ENCODE peak calls at places on chromosomes 16 and 17, in nine cellular contexts. B, D, F, L, E, A, S, V and C are unnamed samples.
A peak's percentile ranks its signal among the peaks of the same experiment; 100 is the strongest.

GRCh38 chr16:17529982-17530760 is 59.4 kb upstream of the XYLT1 start:
- DNase-seq in B (no peak), D (no peak), F (no peak), L (no peak), E (no peak), A (no peak), S (peak; percentile 59), V (no peak), C (no peak)

GRCh38 chr16:21950782-21951521 is 2.2 kb upstream of the UQCRC2 start:
- DNase-seq in B (peak; percentile 29), D (peak; percentile 18), F (peak; percentile 23), L (peak; percentile 33), E (peak; percentile 5), A (no peak), S (peak; percentile 26), V (peak; percentile 41), C (no peak)

GRCh38 chr17:34858941-34859562 is 102.2 kb downstream of the CCT6B start:
- DNase-seq in B (no peak), D (no peak), F (peak; percentile 11), L (no peak), E (peak; percentile 15), A (no peak), S (no peak), V (no peak), C (no peak)

GRCh38 chr17:46756061-46756735 is 62.3 kb downstream of the WNT3 start:
- DNase-seq in B (no peak), D (no peak), F (no peak), L (no peak), E (no peak), A (no peak), S (no peak), V (no peak), C (no peak)

GRCh38 chr17:59506907-59507726 is 58.3 kb upstream of the DHX40 start:
- DNase-seq in B (no peak), D (no peak), F (peak; percentile 58), L (no peak), E (peak; percentile 16), A (no peak), S (no peak), V (peak; percentile 74), C (no peak)

GRCh38 chr17:77456271-77456950 is 315.6 kb downstream of the SEC14L1 start:
- DNase-seq in B (no peak), D (no peak), F (no peak), L (no peak), E (no peak), A (no peak), S (no peak), V (no peak), C (no peak)

GRCh38 chr17:9427460-9428315 is 147.9 kb downstream of the STX8 start:
- DNase-seq in B (no peak), D (no peak), F (no peak), L (no peak), E (no peak), A (no peak), S (no peak), V (peak; percentile 7), C (no peak)

GRCh38 chr17:32784113-32784512 is 92.8 kb downstream of the MYO1D start:
- DNase-seq in B (no peak), D (no peak), F (no peak), L (no peak), E (no peak), A (no peak), S (no peak), V (no peak), C (no peak)

GRCh38 chr17:19482571-19482970 is 51.1 kb upstream of the SLC47A1 start:
- DNase-seq in B (no peak), D (no peak), F (no peak), L (no peak), E (no peak), A (no peak), S (no peak), V (peak; percentile 26), C (no peak)

GRCh38 chr17:36849871-36850348 is 87.4 kb upstream of the LHX1 start:
- DNase-seq in B (no peak), D (peak; percentile 40), F (peak; percentile 95), L (peak; percentile 14), E (peak; percentile 89), A (peak; percentile 65), S (peak; percentile 58), V (peak; percentile 53), C (no peak)

GRCh38 chr16:67399218-67399733 is 6.0 kb upstream of the TPPP3 start:
- DNase-seq in B (peak; percentile 52), D (peak; percentile 90), F (no peak), L (no peak), E (peak; percentile 51), A (peak; percentile 47), S (peak; percentile 85), V (peak; percentile 43), C (peak; percentile 90)

GRCh38 chr17:6589266-6589946 is 33.1 kb upstream of the PITPNM3 start:
- DNase-seq in B (no peak), D (no peak), F (no peak), L (no peak), E (no peak), A (no peak), S (no peak), V (no peak), C (no peak)

GRCh38 chr16:54462151-54462651 is 175.6 kb upstream of the IRX3 start:
- DNase-seq in B (no peak), D (no peak), F (no peak), L (no peak), E (peak; percentile 35), A (no peak), S (no peak), V (peak; percentile 66), C (no peak)

GRCh38 chr16:85327731-85328664 is 215.7 kb upstream of the CIBAR2 start:
- DNase-seq in B (peak; percentile 49), D (peak; percentile 96), F (peak; percentile 29), L (peak; percentile 70), E (peak; percentile 78), A (no peak), S (no peak), V (no peak), C (peak; percentile 92)

GRCh38 chr17:45640141-45640850 is 143.8 kb upstream of the CRHR1 start:
- DNase-seq in B (no peak), D (peak; percentile 89), F (peak; percentile 67), L (peak; percentile 79), E (peak; percentile 69), A (peak; percentile 71), S (peak; percentile 73), V (peak; percentile 80), C (peak; percentile 91)

GRCh38 chr16:535446-536405 is 8.2 kb downstream of the CAPN15 start:
- DNase-seq in B (no peak), D (no peak), F (peak; percentile 90), L (no peak), E (peak; percentile 94), A (no peak), S (no peak), V (peak; percentile 89), C (no peak)

GRCh38 chr17:73589096-73589980 is 54.9 kb downstream of the SDK2 start:
- DNase-seq in B (no peak), D (peak; percentile 58), F (no peak), L (no peak), E (peak; percentile 37), A (no peak), S (no peak), V (peak; percentile 38), C (no peak)

GRCh38 chr17:4541328-4542002 is 13.7 kb downstream of the MYBBP1A start:
- DNase-seq in B (peak; percentile 20), D (no peak), F (no peak), L (no peak), E (no peak), A (no peak), S (no peak), V (no peak), C (peak; percentile 13)

GRCh38 chr16:64830653-64831052 is 291.2 kb downstream of the CDH11 start:
- DNase-seq in B (no peak), D (no peak), F (no peak), L (no peak), E (no peak), A (no peak), S (no peak), V (peak; percentile 14), C (no peak)

GRCh38 chr17:2874211-2874686 is 78.0 kb downstream of the RAP1GAP2 start:
- DNase-seq in B (no peak), D (peak; percentile 33), F (no peak), L (no peak), E (no peak), A (no peak), S (no peak), V (no peak), C (peak; percentile 61)

GRCh38 chr16:4376126-4376819 is 4.6 kb downstream of the VASN start:
- DNase-seq in B (peak; percentile 83), D (peak; percentile 4), F (no peak), L (no peak), E (peak; percentile 71), A (no peak), S (no peak), V (peak; percentile 83), C (peak; percentile 13)

GRCh38 chr16:85908444-85908843 is 9.5 kb downstream of the IRF8 start:
- DNase-seq in B (no peak), D (no peak), F (no peak), L (no peak), E (no peak), A (no peak), S (peak; percentile 70), V (no peak), C (no peak)

GRCh38 chr17:48636177-48637018 is 10.2 kb upstream of the HOXB9 start:
- DNase-seq in B (no peak), D (peak; percentile 97), F (no peak), L (peak; percentile 78), E (peak; percentile 89), A (peak; percentile 75), S (peak; percentile 82), V (peak; percentile 77), C (peak; percentile 99)

GRCh38 chr17:66347661-66348604 is 45.5 kb downstream of the PRKCA start:
- DNase-seq in B (no peak), D (no peak), F (peak; percentile 63), L (no peak), E (peak; percentile 69), A (no peak), S (no peak), V (peak; percentile 32), C (no peak)

GRCh38 chr16:5633845-5634440 is 536.3 kb upstream of the EEF2KMT start:
- DNase-seq in B (peak; percentile 17), D (peak; percentile 77), F (peak; percentile 9), L (peak; percentile 51), E (no peak), A (no peak), S (peak; percentile 46), V (no peak), C (no peak)

GRCh38 chr17:31571124-31571892 is 179.8 kb downstream of the RAB11FIP4 start:
- DNase-seq in B (no peak), D (no peak), F (peak; percentile 20), L (no peak), E (peak; percentile 71), A (no peak), S (no peak), V (peak; percentile 93), C (no peak)

GRCh38 chr17:52419256-52419655 is 260.7 kb upstream of the CA10 start:
- DNase-seq in B (peak; percentile 21), D (no peak), F (peak; percentile 51), L (no peak), E (no peak), A (no peak), S (no peak), V (no peak), C (no peak)

GRCh38 chr16:77431131-77431670 is 3.6 kb downstream of the ADAMTS18 start:
- DNase-seq in B (peak; percentile 21), D (no peak), F (no peak), L (no peak), E (no peak), A (no peak), S (no peak), V (peak; percentile 9), C (no peak)

GRCh38 chr16:73315645-73316044 is 267.7 kb upstream of the ZFHX3 start:
- DNase-seq in B (no peak), D (no peak), F (no peak), L (no peak), E (no peak), A (no peak), S (peak; percentile 32), V (no peak), C (no peak)

GRCh38 chr16:77971306-77972131 is 50.8 kb upstream of the CLEC3A start:
- DNase-seq in B (peak; percentile 84), D (peak; percentile 92), F (peak; percentile 28), L (peak; percentile 73), E (peak; percentile 73), A (peak; percentile 72), S (peak; percentile 62), V (peak; percentile 80), C (peak; percentile 93)

GRCh38 chr17:27892866-27893769 is at the start of gene LYRM9:
- DNase-seq in B (peak; percentile 94), D (peak; percentile 97), F (peak; percentile 77), L (peak; percentile 91), E (peak; percentile 95), A (peak; percentile 90), S (peak; percentile 96), V (peak; percentile 98), C (peak; percentile 95)